ENCODE peak calls at places on chromosomes 6 and 20, in six cellular contexts. N is psoas muscle; H is IMR-90; B is WERI-Rb-1; F is CD8-positive, alpha-beta memory T cell; D is small intestine. L is an unnamed sample.

GRCh38 chr20:38645318-38645717 is 43.7 kb downstream of the ARHGAP40 start:
- DNase-seq in N (no peak), H (no peak), B (no peak), F (no peak), D (no peak), L (no peak)

GRCh38 chr6:54847799-54848597 is 1.4 kb downstream of the FAM83B start:
- DNase-seq in N (no peak), H (peak), B (no peak), F (no peak), D (no peak), L (no peak)

GRCh38 chr6:124924333-124924759 is 37.9 kb upstream of the RNF217 start:
- DNase-seq in N (no peak), H (peak), B (no peak), F (no peak), D (no peak), L (no peak)

GRCh38 chr6:1574895-1575212 is 34.9 kb upstream of the FOXC1 start:
- DNase-seq in N (no peak), H (no peak), B (peak), F (no peak), D (no peak), L (no peak)

GRCh38 chr6:138944412-138944811 is 43.6 kb downstream of the REPS1 start:
- DNase-seq in N (no peak), H (peak), B (no peak), F (no peak), D (no peak), L (no peak)

GRCh38 chr6:91299544-91300491 is 712.9 kb upstream of the MAP3K7 start:
- DNase-seq in N (peak), H (peak), B (no peak), F (no peak), D (no peak), L (no peak)

GRCh38 chr20:53940356-53940694 is 130.1 kb downstream of the BCAS1 start:
- DNase-seq in N (no peak), H (no peak), B (no peak), F (no peak), D (no peak), L (no peak)

GRCh38 chr6:106974337-106974998 is at the start of gene CD24:
- DNase-seq in N (no peak), H (no peak), B (peak), F (no peak), D (peak), L (peak)

GRCh38 chr6:108945686-108946158 is 97.5 kb downstream of the ARMC2 start:
- DNase-seq in N (peak), H (no peak), B (no peak), F (no peak), D (no peak), L (peak)

GRCh38 chr6:127606131-127606562 is 29.2 kb downstream of the C6orf58 start:
- DNase-seq in N (peak), H (peak), B (peak), F (no peak), D (no peak), L (no peak)

GRCh38 chr6:141562801-141563763 is 569.6 kb upstream of the GJE1 start:
- DNase-seq in N (peak), H (peak), B (peak), F (peak), D (peak), L (peak)

GRCh38 chr20:47345214-47345613 is 11.3 kb downstream of the ZMYND8 start:
- DNase-seq in N (no peak), H (no peak), B (no peak), F (no peak), D (no peak), L (no peak)

GRCh38 chr6:148593813-148594170 is 153.0 kb upstream of the UST start:
- DNase-seq in N (no peak), H (no peak), B (no peak), F (no peak), D (no peak), L (no peak)

GRCh38 chr6:129946439-129947140 is 71.8 kb upstream of the L3MBTL3 start:
- DNase-seq in N (no peak), H (no peak), B (peak), F (no peak), D (no peak), L (no peak)
- H3K4me3 ChIP-seq in N (no peak), H (no peak), B (no peak), F (no peak), D (no peak), L (no peak)

GRCh38 chr6:41732601-41733348 is 2.6 kb downstream of the TFEB start:
- DNase-seq in N (peak), H (no peak), B (no peak), F (peak), D (peak), L (no peak)
- H3K4me3 ChIP-seq in N (peak), H (no peak), B (peak), F (peak), D (no peak), L (peak)

GRCh38 chr20:10652660-10653191 is 21.1 kb downstream of the JAG1 start:
- DNase-seq in N (no peak), H (peak), B (no peak), F (no peak), D (no peak), L (no peak)
- H3K4me3 ChIP-seq in N (peak), H (no peak), B (no peak), F (no peak), D (no peak), L (no peak)

GRCh38 chr6:391559-392440 is at the start of gene IRF4:
- DNase-seq in N (peak), H (no peak), B (no peak), F (peak), D (no peak), L (no peak)
- H3K4me3 ChIP-seq in N (peak), H (no peak), B (peak), F (peak), D (peak), L (peak)

GRCh38 chr6:32610897-32611296 is 21.2 kb upstream of the HLA-DRB1 start:
- DNase-seq in N (no peak), H (no peak), B (no peak), F (no peak), D (no peak), L (no peak)

GRCh38 chr6:32607988-32608298 is 18.3 kb upstream of the HLA-DRB1 start:
- DNase-seq in N (no peak), H (no peak), B (no peak), F (no peak), D (no peak), L (no peak)

GRCh38 chr6:32609731-32610640 is 20.3 kb upstream of the HLA-DRB1 start:
- DNase-seq in N (no peak), H (peak), B (peak), F (no peak), D (peak), L (no peak)

GRCh38 chr6:32608374-32608773 is 18.7 kb upstream of the HLA-DRB1 start:
- DNase-seq in N (no peak), H (no peak), B (no peak), F (no peak), D (no peak), L (no peak)

GRCh38 chr6:32609391-32609730 is 19.7 kb upstream of the HLA-DRB1 start:
- DNase-seq in N (no peak), H (no peak), B (no peak), F (no peak), D (no peak), L (no peak)
- H3K4me3 ChIP-seq in N (no peak), H (no peak), B (no peak), F (no peak), D (no peak), L (no peak)

GRCh38 chr6:110951986-110952794 is 6.3 kb upstream of the GTF3C6 start:
- DNase-seq in N (no peak), H (peak), B (no peak), F (no peak), D (no peak), L (no peak)

GRCh38 chr6:110951008-110951407 is 7.5 kb upstream of the GTF3C6 start:
- DNase-seq in N (no peak), H (no peak), B (no peak), F (no peak), D (no peak), L (no peak)

GRCh38 chr6:110949679-110950285 is 8.7 kb upstream of the GTF3C6 start:
- DNase-seq in N (no peak), H (peak), B (no peak), F (no peak), D (peak), L (no peak)

GRCh38 chr6:110953633-110954303 is 4.7 kb upstream of the GTF3C6 start:
- DNase-seq in N (no peak), H (no peak), B (no peak), F (no peak), D (no peak), L (no peak)

DNA sequence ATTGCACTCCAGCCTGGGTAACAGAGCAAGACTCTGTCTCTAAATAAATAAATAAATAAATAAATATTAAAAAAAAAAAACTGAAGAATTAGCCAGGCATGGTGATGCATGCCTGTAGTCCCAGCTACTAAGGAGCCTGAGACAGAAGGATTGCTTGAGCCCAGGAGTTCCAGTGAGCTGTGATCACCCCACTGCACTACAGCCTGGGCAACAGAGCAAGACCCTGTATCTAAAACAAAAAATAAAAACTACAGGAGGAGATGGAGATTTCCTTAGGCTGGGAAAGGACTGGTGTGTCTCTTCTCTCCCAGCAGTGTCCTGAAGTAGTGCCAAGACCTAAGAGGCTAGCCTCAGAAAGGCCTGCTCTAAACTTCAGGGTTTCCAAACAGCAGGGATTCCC is 8.1 kb upstream of the GTF3C6 start:
- DNase-seq in N (no peak), H (no peak), B (no peak), F (no peak), D (no peak), L (no peak)
- H3K4me3 ChIP-seq in N (no peak), H (no peak), B (no peak), F (no peak), D (no peak), L (no peak)